ENCODE peak calls at places on chromosomes 16 and 17, in four cellular contexts. D is HCT116, E is HepG2, S is K562. V is an unnamed sample.

GRCh38 chr17:81142301-81143199 is 22.8 kb upstream of the PVALEF start:
- DNase-seq in E (peak; percentile 82), D (peak; percentile 76), S (peak; percentile 76), V (peak; percentile 27)

GRCh38 chr17:11330871-11331270 is 89.9 kb downstream of the SHISA6 start:
- DNase-seq in S (no peak), D (no peak), E (no peak), V (no peak)

GRCh38 chr17:39979865-39980401 is 674 bp upstream of the PSMD3 start:
- DNase-seq in D (no peak), E (peak; percentile 48), S (peak; percentile 77), V (peak; percentile 10)

GRCh38 chr17:81519284-81520020 is 6.9 kb upstream of the ACTG1 start:
- DNase-seq in E (no peak), D (peak; percentile 80), S (peak; percentile 88), V (no peak)

GRCh38 chr17:62892870-62893338 is 73.1 kb upstream of the TANC2 start:
- DNase-seq in E (peak; percentile 20), D (no peak), S (no peak), V (peak; percentile 62)

GRCh38 chr17:63841350-63842172 is 924 bp downstream of the SMARCD2 start:
- DNase-seq in S (no peak), E (peak; percentile 36), D (no peak), V (no peak)

GRCh38 chr17:77022766-77023165 is 118.0 kb upstream of the SEC14L1 start:
- DNase-seq in S (no peak), D (no peak), E (no peak), V (no peak)

GRCh38 chr17:76104140-76104895 is 731 bp upstream of the EXOC7 start:
- DNase-seq in E (peak; percentile 61), S (no peak), D (no peak), V (no peak)

GRCh38 chr17:35243459-35244204 is 760 bp downstream of the SLFN5 start:
- DNase-seq in S (no peak), E (no peak), D (no peak), V (no peak)

GRCh38 chr17:69117855-69118758 is 23.6 kb downstream of the ABCA6 start:
- DNase-seq in S (no peak), E (no peak), D (no peak), V (no peak)

DNA sequence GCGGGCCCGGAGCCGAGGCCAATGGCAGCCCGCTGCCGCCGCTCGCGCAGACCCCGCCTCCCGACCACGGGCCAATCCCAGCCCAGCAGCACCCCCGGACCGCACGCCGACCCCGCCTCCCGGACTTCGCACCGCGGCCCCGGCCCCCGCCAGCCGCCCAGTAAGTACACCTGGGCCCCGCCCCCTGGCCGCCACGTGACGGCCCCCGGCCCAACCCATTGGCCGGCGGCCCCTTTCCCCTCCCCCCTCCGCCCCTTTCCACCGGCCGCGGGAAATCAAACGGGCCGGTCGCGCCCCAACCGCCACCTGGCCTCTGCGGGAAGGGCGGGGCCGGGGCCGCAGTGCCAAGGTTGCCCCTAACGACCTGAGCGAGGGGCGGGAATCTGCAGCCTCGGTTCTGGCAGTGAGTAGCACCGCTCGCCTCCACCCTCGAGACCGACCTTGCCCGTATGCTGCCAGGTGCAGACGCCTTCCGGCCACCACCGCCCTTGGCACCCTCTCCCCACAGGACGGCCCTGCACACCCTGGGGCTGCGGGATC is at the start of gene YBX2:
- DNase-seq in D (peak; percentile 48), E (no peak), S (peak; percentile 42), V (no peak)
- TF ChIP-seq TCF7L2 in D (peak; percentile 88), E (no peak), S (no peak), V (no peak)

GRCh38 chr16:35411156-35411555 is 1951.7 kb downstream of the TP53TG3F start:
- DNase-seq in E (no peak), S (no peak), D (no peak), V (no peak)
- H3K9me3 ChIP-seq in E (peaks cover 84% of the 10 kb centered on the region), S (no peaks in the 10 kb centered on the region), D (no peaks in the 10 kb centered on the region), V (no peaks in the 10 kb centered on the region)

DNA sequence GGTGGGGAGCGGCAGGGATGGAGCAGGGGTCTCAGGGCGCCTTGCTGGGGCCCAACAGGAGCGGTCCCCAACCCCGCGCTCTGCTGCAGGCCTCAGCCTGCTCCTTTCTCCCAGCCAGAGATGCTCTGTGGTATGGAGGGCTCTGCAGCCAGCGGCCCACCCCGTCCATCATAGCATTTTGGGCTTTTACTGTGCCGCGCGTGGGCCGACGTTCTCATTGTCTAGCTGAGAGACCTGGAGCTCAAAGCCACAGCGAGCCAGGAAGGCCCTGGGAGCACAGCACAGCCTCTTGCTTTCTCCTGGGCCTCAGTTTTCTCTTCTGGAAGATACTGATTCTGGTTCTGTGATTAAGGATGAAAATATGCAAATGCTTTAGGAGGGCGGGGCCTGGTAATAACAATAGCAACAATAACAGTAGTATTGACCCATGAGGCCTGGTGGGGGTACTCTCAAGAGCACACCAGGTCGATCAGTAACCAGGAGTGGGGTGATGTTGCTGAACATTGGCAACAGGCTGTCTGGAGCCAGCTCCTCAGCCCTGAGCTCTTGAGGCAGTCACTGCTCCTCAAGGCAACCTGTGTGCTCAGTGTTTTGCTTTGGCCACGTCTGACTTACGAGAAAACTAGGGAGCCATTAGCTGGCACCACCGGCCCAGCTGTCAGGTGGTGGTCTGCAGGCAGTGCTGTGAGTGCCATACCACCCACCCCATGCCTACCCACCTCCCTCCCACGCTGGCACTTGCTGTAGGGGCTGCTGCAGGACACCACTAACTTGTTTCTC is 1.1 kb upstream of the RASD1 start:
- DNase-seq in D (no peak), S (no peak), E (no peak), V (no peak)
- H3K4me3 ChIP-seq in D (peak overlapping the region; percentile 52), S (no peak overlapping the region), E (peak overlapping the region; percentile 71), V (peak overlapping the region; percentile 18)

GRCh38 chr17:47884427-47884740 is 11.7 kb upstream of the SP2 start:
- DNase-seq in S (no peak), D (no peak), E (no peak), V (no peak)

GRCh38 chr17:47884905-47885735 is 10.9 kb upstream of the SP2 start:
- DNase-seq in D (no peak), S (no peak), E (no peak), V (no peak)

GRCh38 chr17:47882695-47883588 is 13.1 kb upstream of the SP2 start:
- DNase-seq in S (no peak), E (no peak), D (no peak), V (no peak)

GRCh38 chr17:47882247-47882646 is 13.8 kb upstream of the SP2 start:
- DNase-seq in E (no peak), S (no peak), D (no peak), V (no peak)

GRCh38 chr17:47883589-47884426 is 12.2 kb upstream of the SP2 start:
- DNase-seq in S (no peak), E (no peak), D (no peak), V (no peak)
- TF ChIP-seq TCF7L2 in S (no peak), E (no peak), D (no peak), V (peak; percentile 90)

GRCh38 chr16:35687781-35688180 is 2228.4 kb downstream of the TP53TG3F start:
- DNase-seq in S (no peak), E (no peak), D (no peak), V (no peak)
- H3K9me3 ChIP-seq in S (no peaks in the 10 kb centered on the region), E (peaks cover 100% of the 10 kb centered on the region), D (no peaks in the 10 kb centered on the region), V (no peaks in the 10 kb centered on the region)

V was measured in Panc1.